ENCODE peak calls at places on chromosomes 4 and X, in nine cellular contexts. One of them, this sample, is unnamed.
A peak's percentile ranks its signal among the peaks of the same experiment; 100 is the strongest.

GRCh38 chr4:124279741-124280140 is 432.8 kb downstream of the ANKRD50 start:
- DNase-seq in astrocyte of the spinal cord: no peak
- DNase-seq in T-cell: no peak
- DNase-seq in activated CD4-positive, alpha-beta T cell treated with anti-CD3 and anti-CD28 coated beads, Interleukin-2, amount 50 U/mL, for 24 hours: no peak
- DNase-seq in GM20000: no peak
- DNase-seq in H7: no peak
- DNase-seq in substantia nigra: no peak
- DNase-seq in NCI-H1105 treated with DMSO at 0.1 percent for 48 hours: peak; percentile 69
- DNase-seq in stimulated activated naive CD4-positive, alpha-beta T cell: no peak
- DNase-seq in this sample: peak; percentile 5

GRCh38 chrX:30887721-30888120 is 1.3 kb downstream of the TAB3 start:
- DNase-seq in astrocyte of the spinal cord: no peak
- DNase-seq in T-cell: no peak
- DNase-seq in activated CD4-positive, alpha-beta T cell treated with anti-CD3 and anti-CD28 coated beads, Interleukin-2, amount 50 U/mL, for 24 hours: peak; percentile 14
- DNase-seq in GM20000: peak; percentile 14
- DNase-seq in H7: no peak
- DNase-seq in substantia nigra: no peak
- DNase-seq in NCI-H1105 treated with DMSO at 0.1 percent for 48 hours: no peak
- DNase-seq in stimulated activated naive CD4-positive, alpha-beta T cell: no peak
- DNase-seq in this sample: no peak

GRCh38 chr4:128572778-128573241 is 236.7 kb upstream of the JADE1 start:
- DNase-seq in astrocyte of the spinal cord: peak; percentile 67
- DNase-seq in T-cell: no peak
- DNase-seq in activated CD4-positive, alpha-beta T cell treated with anti-CD3 and anti-CD28 coated beads, Interleukin-2, amount 50 U/mL, for 24 hours: no peak
- DNase-seq in GM20000: no peak
- DNase-seq in H7: no peak
- DNase-seq in substantia nigra: no peak
- DNase-seq in NCI-H1105 treated with DMSO at 0.1 percent for 48 hours: no peak
- DNase-seq in stimulated activated naive CD4-positive, alpha-beta T cell: no peak
- DNase-seq in this sample: no peak

GRCh38 chr4:85825937-85826678 is 351.2 kb downstream of the ARHGAP24 start:
- DNase-seq in astrocyte of the spinal cord: peak; percentile 66
- DNase-seq in T-cell: no peak
- DNase-seq in activated CD4-positive, alpha-beta T cell treated with anti-CD3 and anti-CD28 coated beads, Interleukin-2, amount 50 U/mL, for 24 hours: no peak
- DNase-seq in GM20000: no peak
- DNase-seq in H7: peak; percentile 13
- DNase-seq in substantia nigra: peak; percentile 1
- DNase-seq in NCI-H1105 treated with DMSO at 0.1 percent for 48 hours: peak; percentile 20
- DNase-seq in stimulated activated naive CD4-positive, alpha-beta T cell: no peak
- DNase-seq in this sample: no peak

GRCh38 chr4:153326513-153326912 is 18.0 kb upstream of the MND1 start:
- DNase-seq in astrocyte of the spinal cord: peak; percentile 48
- DNase-seq in T-cell: no peak
- DNase-seq in activated CD4-positive, alpha-beta T cell treated with anti-CD3 and anti-CD28 coated beads, Interleukin-2, amount 50 U/mL, for 24 hours: no peak
- DNase-seq in GM20000: no peak
- DNase-seq in H7: no peak
- DNase-seq in substantia nigra: no peak
- DNase-seq in NCI-H1105 treated with DMSO at 0.1 percent for 48 hours: no peak
- DNase-seq in stimulated activated naive CD4-positive, alpha-beta T cell: no peak
- DNase-seq in this sample: no peak

GRCh38 chr4:1172971-1173757 is 781 bp upstream of the SPON2 start:
- DNase-seq in astrocyte of the spinal cord: peak; percentile 66
- DNase-seq in T-cell: no peak
- DNase-seq in activated CD4-positive, alpha-beta T cell treated with anti-CD3 and anti-CD28 coated beads, Interleukin-2, amount 50 U/mL, for 24 hours: no peak
- DNase-seq in GM20000: peak; percentile 27
- DNase-seq in H7: no peak
- DNase-seq in substantia nigra: no peak
- DNase-seq in NCI-H1105 treated with DMSO at 0.1 percent for 48 hours: no peak
- DNase-seq in stimulated activated naive CD4-positive, alpha-beta T cell: no peak
- DNase-seq in this sample: no peak

GRCh38 chr4:188297873-188298272 is 158.6 kb downstream of the TRIML1 start:
- DNase-seq in astrocyte of the spinal cord: peak; percentile 2
- DNase-seq in T-cell: no peak
- DNase-seq in activated CD4-positive, alpha-beta T cell treated with anti-CD3 and anti-CD28 coated beads, Interleukin-2, amount 50 U/mL, for 24 hours: no peak
- DNase-seq in GM20000: no peak
- DNase-seq in H7: no peak
- DNase-seq in substantia nigra: no peak
- DNase-seq in NCI-H1105 treated with DMSO at 0.1 percent for 48 hours: no peak
- DNase-seq in stimulated activated naive CD4-positive, alpha-beta T cell: no peak
- DNase-seq in this sample: no peak

GRCh38 chrX:148620023-148620422 is 119.6 kb downstream of the AFF2 start:
- DNase-seq in astrocyte of the spinal cord: peak; percentile 15
- DNase-seq in T-cell: no peak
- DNase-seq in activated CD4-positive, alpha-beta T cell treated with anti-CD3 and anti-CD28 coated beads, Interleukin-2, amount 50 U/mL, for 24 hours: no peak
- DNase-seq in GM20000: no peak
- DNase-seq in H7: no peak
- DNase-seq in substantia nigra: no peak
- DNase-seq in NCI-H1105 treated with DMSO at 0.1 percent for 48 hours: no peak
- DNase-seq in stimulated activated naive CD4-positive, alpha-beta T cell: no peak
- DNase-seq in this sample: no peak

GRCh38 chr4:147447820-147448219 is 33.1 kb upstream of the EDNRA start:
- DNase-seq in astrocyte of the spinal cord: peak; percentile 41
- DNase-seq in T-cell: no peak
- DNase-seq in activated CD4-positive, alpha-beta T cell treated with anti-CD3 and anti-CD28 coated beads, Interleukin-2, amount 50 U/mL, for 24 hours: no peak
- DNase-seq in GM20000: no peak
- DNase-seq in H7: no peak
- DNase-seq in substantia nigra: no peak
- DNase-seq in NCI-H1105 treated with DMSO at 0.1 percent for 48 hours: no peak
- DNase-seq in stimulated activated naive CD4-positive, alpha-beta T cell: no peak
- DNase-seq in this sample: no peak

GRCh38 chr4:472881-473574 is 25.9 kb downstream of the ZNF721 start:
- DNase-seq in astrocyte of the spinal cord: peak; percentile 6
- DNase-seq in T-cell: peak; percentile 6
- DNase-seq in activated CD4-positive, alpha-beta T cell treated with anti-CD3 and anti-CD28 coated beads, Interleukin-2, amount 50 U/mL, for 24 hours: no peak
- DNase-seq in GM20000: no peak
- DNase-seq in H7: peak; percentile 33
- DNase-seq in substantia nigra: no peak
- DNase-seq in NCI-H1105 treated with DMSO at 0.1 percent for 48 hours: peak; percentile 15
- DNase-seq in stimulated activated naive CD4-positive, alpha-beta T cell: no peak
- DNase-seq in this sample: peak; percentile 7